ENCODE peak calls at places on chromosomes 16 and 17, in six cellular contexts. H, Q, X, K, B and M are unnamed samples.

GRCh38 chr16:64240586-64240985 is 881.3 kb downstream of the CDH11 start:
- DNase-seq in H (peak), Q (no peak), X (peak), K (no peak), B (no peak), M (no peak)

GRCh38 chr16:30710971-30711370 is 12.0 kb downstream of the SRCAP start:
- DNase-seq in H (peak), Q (no peak), X (no peak), K (no peak), B (no peak), M (no peak)

GRCh38 chr16:83808573-83809014 is 816 bp downstream of the HSBP1 start:
- DNase-seq in H (no peak), Q (no peak), X (no peak), K (no peak), B (no peak), M (no peak)

GRCh38 chr16:9976641-9977040 is 205.6 kb downstream of the GRIN2A start:
- DNase-seq in H (no peak), Q (no peak), X (no peak), K (no peak), B (no peak), M (no peak)

GRCh38 chr16:5678371-5678770 is 580.8 kb upstream of the EEF2KMT start:
- DNase-seq in H (no peak), Q (peak), X (peak), K (no peak), B (no peak), M (no peak)

GRCh38 chr17:67993998-67994361 is 2.3 kb downstream of the C17orf58 start:
- DNase-seq in H (peak), Q (no peak), X (no peak), K (no peak), B (no peak), M (no peak)

GRCh38 chr16:70602831-70603230 is 43.5 kb upstream of the IL34 start:
- DNase-seq in H (no peak), Q (no peak), X (no peak), K (no peak), B (no peak), M (no peak)

GRCh38 chr16:8751481-8752311 is 45.7 kb downstream of the TMEM186 start:
- DNase-seq in H (peak), Q (no peak), X (no peak), K (peak), B (peak), M (no peak)

GRCh38 chr16:15811778-15812750 is 44.8 kb downstream of the MYH11 start:
- DNase-seq in H (peak), Q (no peak), X (no peak), K (peak), B (peak), M (no peak)

GRCh38 chr16:84499638-84500037 is 4.8 kb downstream of the MEAK7 start:
- DNase-seq in H (no peak), Q (no peak), X (no peak), K (no peak), B (no peak), M (no peak)

GRCh38 chr17:63189082-63189481 is 223.0 kb downstream of the TANC2 start:
- DNase-seq in H (peak), Q (no peak), X (no peak), K (peak), B (no peak), M (no peak)

GRCh38 chr16:11105038-11105903 is 150.7 kb downstream of the SOCS1 start:
- DNase-seq in H (peak), Q (no peak), X (peak), K (peak), B (peak), M (peak)

GRCh38 chr16:1746693-1747195 is 24.6 kb downstream of the NME3 start:
- DNase-seq in H (no peak), Q (no peak), X (no peak), K (no peak), B (no peak), M (no peak)

GRCh38 chr17:40035162-40035559 is 19.0 kb downstream of the MED24 start:
- DNase-seq in H (peak), Q (peak), X (no peak), K (no peak), B (peak), M (no peak)

GRCh38 chr17:2303278-2304188 is at the start of the genes SMG6 and SRR:
- DNase-seq in H (peak), Q (peak), X (peak), K (peak), B (peak), M (peak)

GRCh38 chr17:78532311-78532710 is 44.9 kb downstream of the DNAH17 start:
- DNase-seq in H (no peak), Q (no peak), X (no peak), K (no peak), B (no peak), M (no peak)

GRCh38 chr16:685967-686366 is 1.8 kb upstream of the JMJD8 start:
- DNase-seq in H (peak), Q (peak), X (no peak), K (no peak), B (no peak), M (no peak)

GRCh38 chr16:57185446-57185944 is 344 bp downstream of the PSME3IP1 start:
- DNase-seq in H (peak), Q (peak), X (no peak), K (peak), B (peak), M (no peak)

GRCh38 chr17:18877104-18877503 is 19.2 kb downstream of the PRPSAP2 start:
- DNase-seq in H (no peak), Q (no peak), X (no peak), K (peak), B (peak), M (no peak)

GRCh38 chr17:43755389-43755875 is 3.2 kb downstream of the SOST start:
- DNase-seq in H (no peak), Q (no peak), X (no peak), K (no peak), B (no peak), M (no peak)

GRCh38 chr17:75067856-75068255 is 19.9 kb upstream of the SLC16A5 start:
- DNase-seq in H (no peak), Q (no peak), X (peak), K (no peak), B (no peak), M (no peak)

GRCh38 chr17:66916946-66917345 is 47.6 kb upstream of the CACNG4 start:
- DNase-seq in H (no peak), Q (no peak), X (no peak), K (no peak), B (no peak), M (no peak)

GRCh38 chr16:57639172-57639571 is 10.7 kb downstream of the ADGRG1 start:
- DNase-seq in H (no peak), Q (peak), X (no peak), K (no peak), B (no peak), M (no peak)

GRCh38 chr17:38702900-38703741 is 2.0 kb upstream of the MLLT6 start:
- DNase-seq in H (no peak), Q (peak), X (peak), K (no peak), B (no peak), M (peak)

GRCh38 chr17:38704645-38705522 is at the start of gene MLLT6:
- DNase-seq in H (peak), Q (peak), X (peak), K (peak), B (peak), M (peak)

GRCh38 chr17:38702166-38702899 is 2.7 kb upstream of the MLLT6 start:
- DNase-seq in H (peak), Q (peak), X (peak), K (peak), B (peak), M (peak)

GRCh38 chr17:38705523-38705802 is 390 bp downstream of the MLLT6 start:
- DNase-seq in H (no peak), Q (peak), X (no peak), K (no peak), B (no peak), M (peak)

GRCh38 chr17:38703742-38704644 is 1.1 kb upstream of the MLLT6 start:
- DNase-seq in H (peak), Q (peak), X (peak), K (no peak), B (no peak), M (peak)
- TF ChIP-seq CTCF in H (no peak), Q (no peak), X (no peak), K (no peak), B (no peak), M (no peak)

GRCh38 chr16:82506734-82507133 is 120.0 kb upstream of the CDH13 start:
- DNase-seq in H (no peak), Q (no peak), X (no peak), K (no peak), B (no peak), M (no peak)
- TF ChIP-seq CTCF in H (no peak), Q (no peak), X (no peak), K (no peak), B (no peak), M (no peak)

DNA sequence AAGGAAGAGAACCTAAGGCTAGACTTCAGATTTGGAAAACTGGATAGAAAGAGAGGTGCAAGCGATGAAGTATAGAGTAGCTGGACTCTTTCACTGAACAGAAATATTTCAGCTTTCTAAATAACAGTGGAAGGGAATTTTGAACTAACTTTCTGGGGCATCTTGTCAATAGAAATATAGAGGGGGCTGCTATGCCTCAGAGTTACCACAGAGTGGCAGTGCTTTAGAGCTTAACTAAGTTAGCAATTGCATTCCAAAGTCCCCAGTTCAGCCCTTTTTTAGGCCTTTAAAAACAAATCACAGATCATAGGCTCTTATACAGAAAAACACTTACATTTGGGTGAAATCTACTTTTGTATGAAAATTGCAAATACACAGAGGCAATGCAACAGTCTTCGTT is 154.2 kb upstream of the CDH8 start:
- DNase-seq in H (no peak), Q (no peak), X (peak), K (peak), B (no peak), M (no peak)
- TF ChIP-seq CTCF in H (no peak), Q (peak), X (peak), K (peak), B (peak), M (peak)

GRCh38 chr16:21301168-21301894 is 23.2 kb upstream of the CRYM start:
- DNase-seq in H (peak), Q (peak), X (peak), K (peak), B (peak), M (peak)
- TF ChIP-seq CTCF in H (no peak), Q (peak), X (peak), K (no peak), B (no peak), M (peak)

DNA sequence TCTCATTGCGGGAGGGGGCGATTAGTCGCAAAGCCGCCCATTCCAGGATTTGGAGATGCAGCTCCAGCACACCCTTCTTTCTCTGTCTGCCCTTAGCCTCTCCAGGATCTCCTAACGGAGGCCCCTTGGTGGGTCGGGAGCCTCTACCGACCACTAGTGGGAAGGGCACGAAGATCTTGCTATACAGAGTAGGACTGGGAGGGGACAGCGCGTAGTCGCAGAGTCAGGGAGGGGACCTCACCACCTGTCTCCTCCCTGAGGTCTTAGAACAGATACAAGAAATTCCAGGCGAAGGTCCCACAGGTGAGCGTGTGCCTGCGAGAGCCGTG is 569 bp upstream of the SMTNL2 start:
- DNase-seq in H (no peak), Q (peak), X (no peak), K (no peak), B (no peak), M (no peak)
- TF ChIP-seq CTCF in H (peak), Q (peak), X (no peak), K (no peak), B (peak), M (no peak)

GRCh38 chr17:60231234-60231633 is 81.5 kb downstream of the CA4 start:
- DNase-seq in H (peak), Q (no peak), X (peak), K (peak), B (peak), M (peak)
- TF ChIP-seq CTCF in H (peak), Q (peak), X (peak), K (peak), B (peak), M (peak)

DNA sequence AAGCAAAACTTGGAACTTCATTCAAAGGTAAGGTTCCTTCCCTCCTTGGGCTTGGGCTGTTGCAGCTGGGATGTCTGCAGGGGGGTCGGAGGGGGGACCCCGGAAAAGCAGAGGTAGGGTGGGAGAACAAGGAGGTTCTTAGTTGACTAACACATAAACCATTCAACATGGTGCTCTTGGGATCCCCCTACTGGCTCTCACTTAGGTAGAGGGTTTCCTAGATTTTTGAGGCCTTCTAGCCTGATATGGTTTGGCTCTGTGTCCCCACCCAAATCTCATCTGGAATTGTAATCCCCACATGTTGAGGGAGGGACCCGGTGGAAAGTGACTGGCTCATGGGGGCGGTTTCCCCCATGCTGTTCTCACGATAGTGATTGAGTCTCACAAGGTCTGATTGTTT is 93.9 kb downstream of the RGS9 start:
- DNase-seq in H (no peak), Q (no peak), X (no peak), K (no peak), B (no peak), M (no peak)
- TF ChIP-seq CTCF in H (no peak), Q (no peak), X (no peak), K (no peak), B (peak), M (no peak)

DNA sequence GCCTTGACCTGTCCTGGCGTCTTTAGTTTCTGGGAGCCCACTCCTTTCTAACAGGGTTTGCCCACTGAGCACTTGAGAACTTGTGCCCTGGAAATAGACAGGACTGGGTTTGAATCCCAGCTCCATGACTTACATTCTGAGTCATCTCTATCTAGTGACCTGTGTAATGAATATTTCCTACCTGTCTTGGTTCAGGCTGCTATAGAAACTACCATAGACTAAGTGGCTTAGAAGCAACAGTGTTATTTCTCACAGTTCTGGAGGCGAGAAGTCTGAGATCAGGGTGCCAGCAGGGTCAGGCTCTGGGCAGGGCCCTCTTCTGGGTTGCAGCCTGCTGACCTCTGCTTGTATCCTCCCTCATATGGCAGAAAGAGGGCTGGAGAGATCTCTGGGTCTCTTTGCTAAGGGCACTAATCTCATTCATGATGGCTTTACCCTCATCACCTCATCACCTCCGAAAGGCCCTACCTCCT is 110.7 kb upstream of the DHX40 start:
- DNase-seq in H (peak), Q (no peak), X (no peak), K (peak), B (no peak), M (no peak)
- TF ChIP-seq CTCF in H (no peak), Q (no peak), X (no peak), K (no peak), B (no peak), M (no peak)